ENCODE peak calls at places on chromosomes 13 and 19, in four cellular contexts. One of them, this sample, is unnamed.

GRCh38 chr13:79935121-79935520 is 405.8 kb downstream of the SPRY2 start:
- DNase-seq in T-cell: no peak
- DNase-seq in amniotic stem cell: no peak
- DNase-seq in amygdala: no peak
- DNase-seq in this sample: no peak

GRCh38 chr13:85141425-85141824 is 657.8 kb downstream of the SLITRK6 start:
- DNase-seq in T-cell: no peak
- DNase-seq in amygdala: no peak
- DNase-seq in amniotic stem cell: no peak
- DNase-seq in this sample: no peak

GRCh38 chr19:57302020-57302465 is 18.2 kb upstream of the ZNF543 start:
- DNase-seq in T-cell: no peak
- DNase-seq in amygdala: no peak
- DNase-seq in amniotic stem cell: peak
- DNase-seq in this sample: no peak

GRCh38 chr13:113048766-113049165 is 56.8 kb upstream of the F7 start:
- DNase-seq in amniotic stem cell: no peak
- DNase-seq in T-cell: no peak
- DNase-seq in amygdala: no peak
- DNase-seq in this sample: no peak

GRCh38 chr19:56740478-56740877 is 68.9 kb upstream of the ZNF835 start:
- DNase-seq in amygdala: no peak
- DNase-seq in T-cell: no peak
- DNase-seq in amniotic stem cell: no peak
- DNase-seq in this sample: no peak

GRCh38 chr19:6423499-6424189 is 967 bp downstream of the KHSRP start:
- DNase-seq in T-cell: no peak
- DNase-seq in amniotic stem cell: no peak
- DNase-seq in amygdala: no peak
- DNase-seq in this sample: no peak

GRCh38 chr19:13130886-13131490 is 12.9 kb downstream of the NACC1 start:
- DNase-seq in T-cell: no peak
- DNase-seq in amniotic stem cell: no peak
- DNase-seq in amygdala: no peak
- DNase-seq in this sample: no peak

GRCh38 chr13:107531816-107532215 is 683.5 kb downstream of the LIG4 start:
- DNase-seq in amygdala: no peak
- DNase-seq in amniotic stem cell: no peak
- DNase-seq in T-cell: no peak
- DNase-seq in this sample: no peak

GRCh38 chr19:52567921-52568320 is 2.2 kb upstream of the ZNF701 start:
- DNase-seq in amniotic stem cell: no peak
- DNase-seq in amygdala: no peak
- DNase-seq in T-cell: no peak
- DNase-seq in this sample: no peak

GRCh38 chr13:48189122-48189521 is 43.9 kb upstream of the ITM2B start:
- DNase-seq in amniotic stem cell: no peak
- DNase-seq in amygdala: no peak
- DNase-seq in T-cell: no peak
- DNase-seq in this sample: no peak

GRCh38 chr19:47158367-47158791 is 27.7 kb downstream of the SAE1 start:
- DNase-seq in amniotic stem cell: no peak
- DNase-seq in T-cell: no peak
- DNase-seq in amygdala: no peak
- DNase-seq in this sample: no peak

GRCh38 chr13:71865858-71866172 is 1.2 kb downstream of the DACH1 start:
- DNase-seq in amygdala: no peak
- DNase-seq in amniotic stem cell: no peak
- DNase-seq in T-cell: no peak
- DNase-seq in this sample: no peak

GRCh38 chr13:98022210-98022609 is 68.7 kb downstream of the IPO5 start:
- DNase-seq in amniotic stem cell: no peak
- DNase-seq in amygdala: no peak
- DNase-seq in T-cell: no peak
- DNase-seq in this sample: no peak

GRCh38 chr19:18023596-18024212 is 15.7 kb downstream of the ARRDC2 start:
- DNase-seq in T-cell: peak
- DNase-seq in amniotic stem cell: no peak
- DNase-seq in amygdala: no peak
- DNase-seq in this sample: no peak

GRCh38 chr19:11848594-11849263 is at the start of gene ZNF439:
- DNase-seq in T-cell: peak
- DNase-seq in amygdala: peak
- DNase-seq in amniotic stem cell: peak
- DNase-seq in this sample: peak

This sample was measured in iPS DF 19.7.